ENCODE peak calls at places on chromosomes 3 and 15, in seven cellular contexts. R, I, H, V, G, F and Z are unnamed samples. For H3K27me3, the result is how much of the 10 kb centered on the place peaks cover.

GRCh38 chr15:92617197-92618037 is 38.2 kb downstream of the FAM174B start:
- DNase-seq in R (no peak), I (peak), H (peak), V (peak), G (peak), F (peak), Z (peak)

GRCh38 chr15:61038387-61038786 is 190.7 kb downstream of the RORA start:
- DNase-seq in R (no peak), I (peak), H (peak), V (no peak), G (no peak), F (peak), Z (no peak)

GRCh38 chr3:49470714-49471420 is 800 bp downstream of the DAG1 start:
- DNase-seq in R (no peak), I (no peak), H (no peak), V (no peak), G (no peak), F (no peak), Z (no peak)

GRCh38 chr3:62057339-62058047 is 315.9 kb downstream of the FEZF2 start:
- DNase-seq in R (no peak), I (no peak), H (no peak), V (no peak), G (no peak), F (no peak), Z (no peak)

GRCh38 chr3:77799280-77799679 is 759.4 kb downstream of the ROBO2 start:
- DNase-seq in R (no peak), I (no peak), H (no peak), V (no peak), G (no peak), F (no peak), Z (no peak)

GRCh38 chr3:146335386-146335785 is 84.5 kb upstream of the PLSCR4 start:
- DNase-seq in R (no peak), I (no peak), H (no peak), V (no peak), G (no peak), F (no peak), Z (no peak)

GRCh38 chr15:65583701-65584100 is 27.2 kb downstream of the INTS14 start:
- DNase-seq in R (no peak), I (peak), H (no peak), V (no peak), G (no peak), F (peak), Z (no peak)

GRCh38 chr3:99720985-99721632 is 82.7 kb downstream of the COL8A1 start:
- DNase-seq in R (no peak), I (no peak), H (no peak), V (no peak), G (no peak), F (peak), Z (peak)

GRCh38 chr15:25176616-25176923 is 221.8 kb downstream of the SNRPN start:
- DNase-seq in R (no peak), I (peak), H (peak), V (peak), G (peak), F (peak), Z (peak)

GRCh38 chr15:35737521-35737920 is 191.6 kb upstream of the DPH6 start:
- DNase-seq in R (no peak), I (no peak), H (no peak), V (no peak), G (no peak), F (no peak), Z (no peak)

GRCh38 chr15:45143056-45143455 is 13.3 kb downstream of the DUOX1 start:
- DNase-seq in R (no peak), I (no peak), H (no peak), V (no peak), G (no peak), F (no peak), Z (no peak)

GRCh38 chr15:25725758-25726157 is 137.4 kb downstream of the ATP10A start:
- DNase-seq in R (no peak), I (no peak), H (peak), V (peak), G (peak), F (no peak), Z (no peak)

GRCh38 chr15:87021771-87022170 is 942.1 kb downstream of the AGBL1 start:
- DNase-seq in R (no peak), I (no peak), H (no peak), V (no peak), G (no peak), F (no peak), Z (no peak)

GRCh38 chr15:35481992-35482391 is 64.0 kb downstream of the DPH6 start:
- DNase-seq in R (peak), I (no peak), H (no peak), V (no peak), G (no peak), F (no peak), Z (no peak)

GRCh38 chr3:123688241-123688747 is 103.4 kb upstream of the HACD2 start:
- DNase-seq in R (peak), I (no peak), H (no peak), V (no peak), G (no peak), F (no peak), Z (no peak)

GRCh38 chr15:99142562-99142961 is 37.7 kb downstream of the SYNM start:
- DNase-seq in R (no peak), I (no peak), H (no peak), V (no peak), G (no peak), F (no peak), Z (no peak)

GRCh38 chr15:78691167-78691872 is 50.3 kb upstream of the CHRNB4 start:
- DNase-seq in R (no peak), I (no peak), H (no peak), V (no peak), G (peak), F (no peak), Z (no peak)

GRCh38 chr3:3031358-3031757 is 78.8 kb downstream of the IL5RA start:
- DNase-seq in R (no peak), I (no peak), H (no peak), V (no peak), G (no peak), F (no peak), Z (no peak)

GRCh38 chr15:61828860-61829513 is 231.3 kb downstream of the VPS13C start:
- DNase-seq in R (no peak), I (no peak), H (no peak), V (no peak), G (no peak), F (no peak), Z (no peak)

GRCh38 chr3:195885036-195885871 is 23.1 kb downstream of the TNK2 start:
- DNase-seq in R (no peak), I (no peak), H (no peak), V (peak), G (no peak), F (peak), Z (no peak)

GRCh38 chr15:91238664-91239428 is 138.8 kb downstream of the SV2B start:
- DNase-seq in R (no peak), I (no peak), H (no peak), V (no peak), G (no peak), F (no peak), Z (no peak)

GRCh38 chr3:9552252-9552999 is 1.2 kb downstream of the LHFPL4 start:
- DNase-seq in R (no peak), I (peak), H (no peak), V (no peak), G (peak), F (peak), Z (no peak)

GRCh38 chr3:83514130-83514914 is 1444.5 kb upstream of the CADM2 start:
- DNase-seq in R (no peak), I (no peak), H (no peak), V (no peak), G (no peak), F (no peak), Z (no peak)

GRCh38 chr15:98694153-98694552 is 45.8 kb downstream of the IGF1R start:
- DNase-seq in R (no peak), I (no peak), H (no peak), V (no peak), G (no peak), F (no peak), Z (no peak)

GRCh38 chr3:48845170-48845569 is 2.5 kb downstream of the PRKAR2A start:
- DNase-seq in R (no peak), I (no peak), H (no peak), V (no peak), G (no peak), F (no peak), Z (no peak)

GRCh38 chr15:39140060-39140604 is 440.7 kb upstream of the THBS1 start:
- DNase-seq in R (no peak), I (peak), H (no peak), V (no peak), G (no peak), F (no peak), Z (no peak)

GRCh38 chr15:59931642-59932296 is 72.3 kb upstream of the FOXB1 start:
- DNase-seq in R (no peak), I (no peak), H (no peak), V (no peak), G (no peak), F (no peak), Z (peak)
- TF ChIP-seq POLR2AphosphoS5 in R (no peak), I (no peak), H (no peak), V (no peak), G (no peak), F (no peak), Z (no peak)

GRCh38 chr3:27717200-27717852 is 4.8 kb downstream of the EOMES start:
- DNase-seq in R (no peak), I (no peak), H (no peak), V (no peak), G (no peak), F (no peak), Z (no peak)
- H3K27me3 ChIP-seq in R (under half), I (half or more), H (half or more), V (under half), G (half or more), F (half or more), Z (under half)

DNA sequence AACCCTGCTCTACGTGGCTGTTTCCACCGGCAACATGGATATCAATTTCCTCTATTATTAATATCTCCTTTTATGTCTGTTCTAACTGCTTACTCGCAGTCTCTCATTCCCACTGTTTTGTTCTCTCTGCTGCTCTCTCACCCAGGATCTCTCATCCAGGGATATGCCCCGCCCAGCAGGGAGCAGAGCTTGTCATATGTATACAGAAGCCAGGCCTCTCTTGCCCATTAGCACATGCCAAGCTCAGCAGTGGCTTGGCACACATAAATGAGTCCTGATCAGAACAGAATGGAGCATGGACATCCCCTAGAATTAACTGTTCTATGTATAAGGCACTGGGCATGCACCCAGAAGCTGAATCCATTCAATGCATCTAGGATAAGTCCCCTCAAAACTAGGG is 61.7 kb downstream of the IGSF11 start:
- DNase-seq in R (no peak), I (no peak), H (no peak), V (peak), G (no peak), F (peak), Z (no peak)
- TF ChIP-seq POLR2AphosphoS5 in R (no peak), I (no peak), H (no peak), V (peak), G (peak), F (no peak), Z (no peak)

GRCh38 chr3:165194477-165195135 is 1.6 kb downstream of the SLITRK3 start:
- DNase-seq in R (no peak), I (peak), H (no peak), V (no peak), G (no peak), F (no peak), Z (no peak)

GRCh38 chr3:165195628-165196576 is at the start of gene SLITRK3:
- DNase-seq in R (no peak), I (peak), H (no peak), V (no peak), G (no peak), F (no peak), Z (peak)

GRCh38 chr3:165195226-165195625 is 958 bp downstream of the SLITRK3 start:
- DNase-seq in R (no peak), I (peak), H (no peak), V (no peak), G (no peak), F (no peak), Z (no peak)

GRCh38 chr3:165193392-165194268 is 2.6 kb downstream of the SLITRK3 start:
- DNase-seq in R (no peak), I (peak), H (no peak), V (no peak), G (no peak), F (no peak), Z (no peak)

GRCh38 chr3:165196577-165197561 is 685 bp upstream of the SLITRK3 start:
- DNase-seq in R (no peak), I (peak), H (no peak), V (peak), G (no peak), F (no peak), Z (no peak)
- H3K27me3 ChIP-seq in R (under half), I (half or more), H (half or more), V (under half), G (half or more), F (half or more), Z (under half)

GRCh38 chr15:30065025-30065801 is 17.5 kb upstream of the GOLGA8J start:
- DNase-seq in R (no peak), I (no peak), H (peak), V (no peak), G (no peak), F (no peak), Z (no peak)
- TF ChIP-seq POLR2AphosphoS5 in R (no peak), I (no peak), H (no peak), V (peak), G (no peak), F (no peak), Z (no peak)

GRCh38 chr15:34436956-34437442 is 609 bp downstream of the GOLGA8A start:
- DNase-seq in R (no peak), I (peak), H (no peak), V (no peak), G (peak), F (peak), Z (no peak)

GRCh38 chr15:34437687-34438086 is at the start of gene GOLGA8A:
- DNase-seq in R (peak), I (peak), H (no peak), V (no peak), G (peak), F (peak), Z (peak)

GRCh38 chr15:34436126-34436955 is 1.3 kb downstream of the GOLGA8A start:
- DNase-seq in R (no peak), I (peak), H (no peak), V (no peak), G (no peak), F (no peak), Z (no peak)

GRCh38 chr15:34434627-34435305 is 2.8 kb downstream of the GOLGA8A start:
- DNase-seq in R (no peak), I (no peak), H (no peak), V (no peak), G (no peak), F (no peak), Z (no peak)

GRCh38 chr15:34435658-34436057 is 1.9 kb downstream of the GOLGA8A start:
- DNase-seq in R (no peak), I (no peak), H (no peak), V (no peak), G (no peak), F (no peak), Z (no peak)
- H3K27me3 ChIP-seq in R (under half), I (under half), H (under half), V (under half), G (under half), F (under half), Z (under half)

GRCh38 chr3:169769287-169770181 is at the start of gene ACTRT3:
- DNase-seq in R (no peak), I (peak), H (peak), V (peak), G (peak), F (peak), Z (peak)
- TF ChIP-seq POLR2AphosphoS5 in R (no peak), I (peak), H (peak), V (peak), G (peak), F (no peak), Z (peak)

GRCh38 chr3:10992017-10992945 is at the start of gene SLC6A1:
- DNase-seq in R (no peak), I (peak), H (no peak), V (no peak), G (no peak), F (no peak), Z (no peak)

GRCh38 chr3:10995871-10996270 is 3.3 kb downstream of the SLC6A1 start:
- DNase-seq in R (no peak), I (no peak), H (no peak), V (no peak), G (no peak), F (no peak), Z (no peak)

GRCh38 chr3:10994311-10994710 is 1.8 kb downstream of the SLC6A1 start:
- DNase-seq in R (no peak), I (no peak), H (no peak), V (no peak), G (no peak), F (no peak), Z (no peak)

GRCh38 chr3:10993729-10994065 is 1.1 kb downstream of the SLC6A1 start:
- DNase-seq in R (no peak), I (no peak), H (no peak), V (no peak), G (no peak), F (no peak), Z (no peak)

GRCh38 chr3:10992946-10993728 is 589 bp downstream of the SLC6A1 start:
- DNase-seq in R (no peak), I (no peak), H (no peak), V (no peak), G (no peak), F (no peak), Z (peak)
- H3K27me3 ChIP-seq in R (under half), I (half or more), H (under half), V (under half), G (half or more), F (half or more), Z (under half)

GRCh38 chr3:29283297-29283681 is 2.4 kb downstream of the RBMS3 start:
- DNase-seq in R (no peak), I (no peak), H (no peak), V (no peak), G (no peak), F (no peak), Z (no peak)

GRCh38 chr3:29282431-29283296 is 1.8 kb downstream of the RBMS3 start:
- DNase-seq in R (no peak), I (no peak), H (no peak), V (no peak), G (no peak), F (no peak), Z (no peak)

GRCh38 chr3:29279830-29280229 is 1.0 kb upstream of the RBMS3 start:
- DNase-seq in R (no peak), I (peak), H (no peak), V (no peak), G (no peak), F (no peak), Z (no peak)

GRCh38 chr3:29280675-29281264 is at the start of gene RBMS3:
- DNase-seq in R (no peak), I (peak), H (peak), V (peak), G (peak), F (peak), Z (peak)

GRCh38 chr3:29281265-29282228 is 676 bp downstream of the RBMS3 start:
- DNase-seq in R (no peak), I (peak), H (no peak), V (peak), G (no peak), F (no peak), Z (no peak)
- TF ChIP-seq POLR2AphosphoS5 in R (no peak), I (peak), H (no peak), V (no peak), G (no peak), F (no peak), Z (no peak)